ENCODE peak calls at places on chromosomes 3 and 15, in five cellular contexts. D, R, M, Z and W are unnamed samples.

GRCh38 chr3:172259726-172260248 is 188.5 kb downstream of the GHSR start:
- DNase-seq in Z (no peak), R (no peak), M (no peak), D (no peak), W (no peak)

GRCh38 chr3:166809520-166809919 is 570.6 kb downstream of the ZBBX start:
- DNase-seq in D (no peak), Z (no peak), M (no peak), R (no peak), W (no peak)

GRCh38 chr3:99633887-99634558 is 4.4 kb upstream of the COL8A1 start:
- DNase-seq in Z (no peak), D (no peak), M (no peak), R (no peak), W (no peak)

GRCh38 chr3:123791898-123792297 is 92.2 kb downstream of the MYLK start:
- DNase-seq in D (no peak), Z (peak; percentile 56), R (no peak), M (peak; percentile 62), W (peak; percentile 27)

GRCh38 chr3:197317250-197317963 is 19.0 kb upstream of the DLG1 start:
- DNase-seq in D (no peak), M (peak; percentile 91), R (no peak), Z (peak; percentile 95), W (peak; percentile 51)

GRCh38 chr15:89504166-89504565 is 7.8 kb upstream of the RHCG start:
- DNase-seq in M (no peak), R (no peak), Z (no peak), D (no peak), W (no peak)

GRCh38 chr3:178384302-178384939 is 151.8 kb upstream of the KCNMB2 start:
- DNase-seq in R (no peak), Z (no peak), D (no peak), M (peak; percentile 30), W (no peak)

GRCh38 chr3:39105687-39106063 is 1.8 kb downstream of the GORASP1 start:
- DNase-seq in R (no peak), Z (no peak), D (no peak), M (no peak), W (no peak)

GRCh38 chr3:9308298-9308990 is 54.4 kb upstream of the THUMPD3 start:
- DNase-seq in M (no peak), Z (no peak), R (no peak), D (no peak), W (no peak)

GRCh38 chr3:147427796-147428195 is 18.6 kb downstream of the ZIC1 start:
- DNase-seq in Z (no peak), R (no peak), D (no peak), M (no peak), W (no peak)

GRCh38 chr15:25481208-25481862 is 42.5 kb upstream of the UBE3A start:
- DNase-seq in Z (no peak), R (no peak), M (no peak), D (no peak), W (no peak)

GRCh38 chr3:140296796-140297352 is 361.9 kb downstream of the CLSTN2 start:
- DNase-seq in M (peak; percentile 4), R (peak; percentile 9), Z (no peak), D (no peak), W (peak; percentile 5)

GRCh38 chr3:97232635-97233034 is 418.2 kb downstream of the EPHA6 start:
- DNase-seq in Z (no peak), D (no peak), R (no peak), M (no peak), W (no peak)

GRCh38 chr3:120344349-120344748 is 4.8 kb downstream of the LRRC58 start:
- DNase-seq in D (peak; percentile 42), R (peak; percentile 52), M (peak; percentile 12), Z (peak; percentile 17), W (no peak)

GRCh38 chr3:8095724-8096123 is 405.9 kb upstream of the LMCD1 start:
- DNase-seq in R (peak; percentile 21), M (no peak), Z (no peak), D (no peak), W (peak; percentile 36)

GRCh38 chr15:43903864-43904290 is 77.1 kb downstream of the WDR76 start:
- DNase-seq in M (peak; percentile 75), R (peak; percentile 66), D (peak; percentile 79), Z (peak; percentile 58), W (peak; percentile 87)

GRCh38 chr3:135762188-135762853 is 203.2 kb upstream of the PPP2R3A start:
- DNase-seq in D (no peak), R (no peak), Z (no peak), M (no peak), W (no peak)
- TF ChIP-seq CTCF in D (no peak), R (peak; percentile 20), Z (no peak), M (no peak), W (no peak)

GRCh38 chr3:33885496-33885895 is 87.1 kb downstream of the PDCD6IP start:
- DNase-seq in Z (no peak), R (no peak), M (no peak), D (no peak), W (no peak)

GRCh38 chr3:33884701-33885100 is 86.3 kb downstream of the PDCD6IP start:
- DNase-seq in Z (no peak), R (no peak), D (no peak), M (no peak), W (no peak)

GRCh38 chr3:33884204-33884561 is 85.8 kb downstream of the PDCD6IP start:
- DNase-seq in Z (no peak), R (peak; percentile 26), D (no peak), M (peak; percentile 39), W (peak; percentile 52)

GRCh38 chr3:33882296-33882695 is 83.9 kb downstream of the PDCD6IP start:
- DNase-seq in R (no peak), D (no peak), M (no peak), Z (no peak), W (no peak)

DNA sequence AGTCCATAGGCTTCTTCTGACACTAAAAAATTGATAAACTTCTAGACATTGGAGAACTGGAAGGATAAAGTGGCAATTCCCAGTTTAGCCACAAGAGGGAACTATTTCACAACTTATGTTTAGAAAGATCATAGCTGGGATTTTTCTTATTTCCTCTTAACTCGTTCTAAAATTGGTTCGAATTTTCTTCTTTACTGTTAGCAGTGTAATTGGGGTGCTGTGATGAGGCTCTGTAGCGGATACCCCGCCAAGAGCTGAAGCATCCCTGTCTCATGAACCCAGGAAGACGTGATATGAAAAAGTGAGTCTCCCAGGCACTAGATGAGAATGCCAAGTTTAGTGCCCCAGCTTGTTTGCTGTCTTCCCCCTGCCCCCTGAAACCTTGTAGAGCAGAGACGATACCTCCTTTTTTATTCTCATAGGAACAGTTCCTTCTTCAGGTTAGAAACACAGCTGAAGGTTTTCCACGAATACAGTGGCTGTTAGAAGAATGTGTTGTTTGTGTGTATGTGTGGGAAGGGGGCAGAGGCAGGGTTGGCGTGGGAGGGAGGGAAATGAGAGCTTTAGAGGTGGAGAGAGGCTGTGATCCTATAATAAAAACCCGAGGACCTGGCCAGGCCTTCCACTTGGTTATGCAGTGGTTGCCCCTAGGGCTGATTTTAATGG is 85.2 kb downstream of the PDCD6IP start:
- DNase-seq in Z (peak; percentile 49), D (peak; percentile 45), M (peak; percentile 66), R (peak; percentile 39), W (peak; percentile 85)
- TF ChIP-seq CTCF in Z (peak; percentile 86), D (peak; percentile 64), M (peak; percentile 77), R (peak; percentile 69), W (peak; percentile 87)

GRCh38 chr3:184749168-184749744 is 37.4 kb upstream of the MAGEF1 start:
- DNase-seq in M (no peak), D (no peak), R (no peak), Z (no peak), W (no peak)
- TF ChIP-seq CTCF in M (no peak), D (no peak), R (no peak), Z (no peak), W (no peak)

GRCh38 chr3:78134496-78134895 is 1094.6 kb downstream of the ROBO2 start:
- DNase-seq in Z (no peak), M (no peak), D (no peak), R (no peak), W (no peak)
- TF ChIP-seq CTCF in Z (no peak), M (no peak), D (no peak), R (no peak), W (no peak)

DNA sequence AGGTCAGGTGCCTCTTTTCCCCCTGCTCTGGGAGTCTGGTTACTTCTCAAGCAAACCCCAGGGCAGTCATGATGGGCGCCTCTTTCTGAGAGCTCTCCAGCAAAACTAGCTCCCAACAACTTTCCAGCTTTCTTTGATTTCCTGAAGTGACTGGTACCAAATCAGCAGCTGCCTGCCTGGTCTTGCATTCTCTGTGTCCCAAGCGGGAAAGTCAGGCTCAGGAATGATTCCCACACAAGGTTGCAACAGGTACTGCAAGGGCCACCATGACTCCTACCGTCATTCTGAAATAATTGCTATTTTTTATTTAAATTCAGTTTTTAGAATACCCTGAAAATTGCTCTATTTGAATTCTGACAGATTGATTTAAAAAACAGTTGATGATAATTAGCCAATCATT is 658.7 kb downstream of the SQOR start:
- DNase-seq in R (no peak), D (no peak), Z (no peak), M (no peak), W (no peak)
- TF ChIP-seq CTCF in R (no peak), D (no peak), Z (no peak), M (no peak), W (no peak)